ENCODE peak calls at places on chromosome 20, in nine cellular contexts. H is mammary epithelial cell, L is tibial artery, R is colonic mucosa, J is transverse colon, M is foreskin fibroblast, W is neural progenitor cell, Z is mesendoderm, O is upper lobe of right lung. P is an unnamed sample.

GRCh38 chr20:20489623-20490341 is 121.9 kb downstream of the INSM1 start:
- DNase-seq in H (no peak), L (no peak), R (no peak), J (no peak), M (peak), W (peak), Z (peak), O (no peak), P (no peak)

GRCh38 chr20:51910202-51911050 is 108.1 kb upstream of the SALL4 start:
- DNase-seq in H (no peak), L (no peak), R (no peak), J (no peak), M (peak), W (peak), Z (peak), O (no peak), P (no peak)

GRCh38 chr20:25278636-25279361 is 30.9 kb downstream of the PYGB start:
- DNase-seq in H (no peak), L (peak), R (no peak), J (peak), M (no peak), W (no peak), Z (no peak), O (peak), P (no peak)

GRCh38 chr20:9408422-9409300 is 105.7 kb upstream of the LAMP5 start:
- DNase-seq in H (peak), L (no peak), R (no peak), J (no peak), M (peak), W (no peak), Z (no peak), O (no peak), P (no peak)

GRCh38 chr20:51365670-51366069 is 176.8 kb downstream of the NFATC2 start:
- DNase-seq in H (peak), L (no peak), R (no peak), J (no peak), M (peak), W (no peak), Z (peak), O (no peak), P (no peak)

GRCh38 chr20:20465259-20465658 is 97.4 kb downstream of the INSM1 start:
- DNase-seq in H (no peak), L (no peak), R (no peak), J (no peak), M (peak), W (peak), Z (peak), O (no peak), P (no peak)

GRCh38 chr20:41770427-41770826 is 152.2 kb upstream of the CHD6 start:
- DNase-seq in H (no peak), L (no peak), R (no peak), J (no peak), M (no peak), W (no peak), Z (no peak), O (no peak), P (peak)

GRCh38 chr20:25867776-25868649 is 171.4 kb upstream of the ZNF337 start:
- DNase-seq in H (peak), L (peak), R (peak), J (peak), M (peak), W (peak), Z (peak), O (peak), P (no peak)

GRCh38 chr20:23078994-23079364 is 7.1 kb downstream of the CD93 start:
- DNase-seq in H (no peak), L (no peak), R (no peak), J (no peak), M (no peak), W (peak), Z (peak), O (no peak), P (no peak)

GRCh38 chr20:14951707-14952106 is 614.3 kb upstream of the FLRT3 start:
- DNase-seq in H (peak), L (no peak), R (no peak), J (no peak), M (peak), W (no peak), Z (peak), O (no peak), P (no peak)

GRCh38 chr20:35504751-35505150 is 24.7 kb downstream of the C20orf173 start:
- DNase-seq in H (no peak), L (no peak), R (no peak), J (no peak), M (no peak), W (no peak), Z (no peak), O (no peak), P (no peak)

GRCh38 chr20:7723284-7723683 is 217.0 kb downstream of the HAO1 start:
- DNase-seq in H (peak), L (no peak), R (no peak), J (no peak), M (peak), W (no peak), Z (no peak), O (no peak), P (no peak)

GRCh38 chr20:4016349-4017050 is 1.1 kb upstream of the RNF24 start:
- DNase-seq in H (no peak), L (no peak), R (no peak), J (no peak), M (no peak), W (no peak), Z (no peak), O (no peak), P (no peak)

GRCh38 chr20:4018015-4018748 is 2.8 kb upstream of the RNF24 start:
- DNase-seq in H (peak), L (no peak), R (no peak), J (no peak), M (peak), W (no peak), Z (no peak), O (no peak), P (peak)

GRCh38 chr20:4014031-4014474 is 1.3 kb downstream of the RNF24 start:
- DNase-seq in H (peak), L (no peak), R (peak), J (peak), M (peak), W (peak), Z (peak), O (no peak), P (no peak)

GRCh38 chr20:4020256-4020655 is 4.9 kb upstream of the RNF24 start:
- DNase-seq in H (no peak), L (no peak), R (no peak), J (no peak), M (no peak), W (no peak), Z (no peak), O (no peak), P (peak)

GRCh38 chr20:4017051-4017702 is 1.8 kb upstream of the RNF24 start:
- DNase-seq in H (no peak), L (no peak), R (no peak), J (no peak), M (no peak), W (no peak), Z (no peak), O (no peak), P (no peak)
- H3K4me3 ChIP-seq in H (no peak), L (no peak), R (no peak), J (no peak), M (no peak), W (no peak), Z (no peak), O (no peak), P (no peak)

GRCh38 chr20:46784450-46785127 is 75.1 kb downstream of the SLC2A10 start:
- DNase-seq in H (no peak), L (no peak), R (no peak), J (no peak), M (peak), W (no peak), Z (no peak), O (no peak), P (no peak)
- H3K4me3 ChIP-seq in H (no peak), L (no peak), R (no peak), J (no peak), M (no peak), W (no peak), Z (no peak), O (no peak), P (no peak)

GRCh38 chr20:59300341-59301081 is at the start of gene EDN3:
- DNase-seq in H (peak), L (no peak), R (peak), J (peak), M (no peak), W (peak), Z (no peak), O (no peak), P (no peak)
- H3K4me3 ChIP-seq in H (no peak), L (no peak), R (peak), J (no peak), M (no peak), W (peak), Z (no peak), O (no peak), P (no peak)

GRCh38 chr20:60055740-60056139 is 97.5 kb downstream of the CDH26 start:
- DNase-seq in H (peak), L (peak), R (no peak), J (peak), M (peak), W (no peak), Z (no peak), O (peak), P (no peak)
- H3K4me3 ChIP-seq in H (peak), L (no peak), R (no peak), J (no peak), M (no peak), W (no peak), Z (no peak), O (peak), P (no peak)

DNA sequence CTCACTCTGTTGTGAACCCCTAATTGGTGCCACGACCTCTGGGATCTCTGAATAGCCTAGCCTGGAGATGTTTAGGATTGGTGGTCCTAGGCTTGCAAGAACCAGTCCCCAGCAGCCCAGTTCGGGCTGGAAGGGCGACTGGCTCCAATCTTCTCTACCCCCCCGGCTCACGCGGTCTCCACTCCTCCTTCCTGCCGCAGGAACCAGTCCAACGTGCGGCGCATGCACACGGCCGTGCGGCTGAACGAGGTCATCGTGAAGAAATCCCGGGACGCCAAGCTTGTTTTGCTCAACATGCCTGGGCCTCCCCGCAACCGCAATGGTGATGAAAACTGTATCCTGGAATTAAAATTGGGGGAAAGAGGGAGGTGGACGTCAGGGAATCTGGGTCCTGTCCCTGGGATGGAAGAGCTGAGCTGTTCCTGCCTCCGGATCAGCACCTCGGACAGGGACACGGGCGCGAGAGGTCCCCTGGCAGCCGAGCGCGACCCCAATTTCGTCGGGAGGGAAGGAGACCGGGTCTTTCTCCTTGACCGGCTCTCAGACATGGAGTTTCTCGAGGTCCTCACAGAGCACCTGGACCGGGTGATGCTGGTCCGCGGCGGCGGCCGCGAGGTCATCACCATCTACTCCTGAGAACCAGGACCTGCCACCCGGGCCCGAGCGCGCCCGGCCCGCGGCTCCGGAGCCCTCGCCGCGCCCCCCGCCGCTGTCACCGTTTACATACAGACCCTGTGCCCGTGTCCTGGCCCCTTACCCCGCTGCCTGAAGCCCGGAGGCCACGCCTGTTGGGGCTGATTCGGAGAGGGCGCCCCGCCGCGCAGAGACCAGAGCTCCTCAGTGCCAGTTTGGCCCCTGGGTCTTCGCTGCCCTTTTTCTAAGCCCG is 28.2 kb downstream of the SLC12A5 start:
- DNase-seq in H (peak), L (peak), R (peak), J (no peak), M (peak), W (peak), Z (peak), O (no peak), P (peak)
- H3K4me3 ChIP-seq in H (no peak), L (no peak), R (no peak), J (no peak), M (no peak), W (peak), Z (no peak), O (no peak), P (peak)

GRCh38 chr20:17664025-17664638 is 17.9 kb downstream of the RRBP1 start:
- DNase-seq in H (no peak), L (peak), R (no peak), J (peak), M (no peak), W (no peak), Z (no peak), O (no peak), P (no peak)

GRCh38 chr20:17661121-17661744 is 20.8 kb downstream of the RRBP1 start:
- DNase-seq in H (no peak), L (peak), R (no peak), J (peak), M (peak), W (no peak), Z (no peak), O (no peak), P (no peak)

GRCh38 chr20:17662333-17663039 is 19.6 kb downstream of the RRBP1 start:
- DNase-seq in H (no peak), L (peak), R (no peak), J (peak), M (peak), W (no peak), Z (peak), O (no peak), P (no peak)

GRCh38 chr20:17663486-17663885 is 18.6 kb downstream of the RRBP1 start:
- DNase-seq in H (no peak), L (peak), R (no peak), J (no peak), M (no peak), W (peak), Z (peak), O (no peak), P (no peak)

GRCh38 chr20:17663040-17663399 is 19.0 kb downstream of the RRBP1 start:
- DNase-seq in H (no peak), L (peak), R (no peak), J (no peak), M (no peak), W (no peak), Z (no peak), O (no peak), P (no peak)
- H3K4me3 ChIP-seq in H (no peak), L (no peak), R (no peak), J (no peak), M (no peak), W (no peak), Z (no peak), O (no peak), P (no peak)

GRCh38 chr20:57270204-57270937 is 3.9 kb upstream of the BMP7 start:
- DNase-seq in H (no peak), L (no peak), R (no peak), J (no peak), M (no peak), W (peak), Z (peak), O (no peak), P (no peak)

GRCh38 chr20:57269148-57269984 is 2.9 kb upstream of the BMP7 start:
- DNase-seq in H (no peak), L (no peak), R (no peak), J (no peak), M (no peak), W (no peak), Z (no peak), O (no peak), P (no peak)

GRCh38 chr20:57267158-57267821 is 849 bp upstream of the BMP7 start:
- DNase-seq in H (no peak), L (no peak), R (no peak), J (no peak), M (no peak), W (peak), Z (no peak), O (no peak), P (no peak)

GRCh38 chr20:57266251-57267157 is at the start of gene BMP7:
- DNase-seq in H (peak), L (no peak), R (peak), J (no peak), M (peak), W (peak), Z (peak), O (no peak), P (no peak)

DNA sequence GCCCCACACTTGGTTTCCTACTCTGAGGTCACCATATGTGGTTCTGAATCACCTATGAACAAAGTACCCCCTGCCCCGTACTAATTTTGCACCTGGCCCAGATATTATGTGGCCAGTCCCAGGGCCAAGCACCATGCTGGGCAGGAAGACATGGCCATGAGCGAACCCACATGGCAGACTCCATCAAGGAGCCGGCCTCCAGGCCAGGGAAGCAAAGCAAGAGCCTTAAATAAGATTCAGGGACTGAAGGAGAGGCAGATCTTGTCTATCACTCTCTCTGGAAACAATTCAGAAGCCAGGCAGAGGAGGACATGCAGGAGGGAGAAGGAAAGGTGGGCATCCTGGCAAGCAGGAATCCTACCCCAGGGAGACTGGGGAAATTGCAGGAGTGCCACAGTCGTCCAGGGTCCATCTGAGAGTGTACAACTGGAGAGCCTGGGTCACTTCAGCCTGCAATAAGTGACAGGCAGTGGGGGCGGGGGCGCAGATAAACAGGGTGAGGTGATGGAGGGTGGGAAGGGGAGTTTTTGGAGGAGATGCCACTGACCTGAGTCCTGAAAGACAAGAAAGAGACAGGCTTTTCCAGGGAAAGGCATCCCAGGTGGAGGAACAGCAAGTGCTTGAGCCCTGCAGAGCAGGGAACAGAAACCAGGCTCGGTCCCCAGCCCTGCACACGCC is 2.1 kb upstream of the BMP7 start:
- DNase-seq in H (no peak), L (no peak), R (no peak), J (no peak), M (no peak), W (no peak), Z (no peak), O (no peak), P (no peak)
- H3K4me3 ChIP-seq in H (no peak), L (no peak), R (no peak), J (no peak), M (no peak), W (no peak), Z (no peak), O (no peak), P (no peak)

DNA sequence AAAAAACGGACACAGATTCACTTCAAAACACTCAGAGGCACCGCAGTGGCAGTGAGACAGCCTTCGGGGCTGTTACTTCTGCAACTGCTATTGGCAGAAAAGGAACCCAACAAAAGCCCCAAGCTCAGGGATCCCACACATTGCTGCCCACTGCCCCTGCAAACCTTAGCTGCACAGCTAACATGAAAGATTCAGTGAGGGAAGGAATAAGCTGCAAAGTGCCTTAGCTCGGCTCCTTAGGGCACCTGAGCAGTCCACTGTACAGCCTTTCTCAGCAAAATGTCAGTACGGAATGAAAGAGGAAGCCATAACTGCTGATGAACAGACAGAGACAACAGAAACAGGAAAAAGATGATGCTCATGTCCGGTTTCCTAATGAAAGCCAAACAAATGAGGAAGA is 179.8 kb upstream of the SHLD1 start:
- DNase-seq in H (no peak), L (no peak), R (no peak), J (no peak), M (no peak), W (no peak), Z (no peak), O (no peak), P (no peak)
- H3K4me3 ChIP-seq in H (no peak), L (no peak), R (no peak), J (no peak), M (no peak), W (no peak), Z (no peak), O (no peak), P (no peak)

GRCh38 chr20:49599746-49600113 is 31.8 kb upstream of the PTGIS start:
- DNase-seq in H (no peak), L (no peak), R (no peak), J (no peak), M (no peak), W (no peak), Z (no peak), O (no peak), P (no peak)

GRCh38 chr20:49597825-49598395 is 30.0 kb upstream of the PTGIS start:
- DNase-seq in H (no peak), L (no peak), R (no peak), J (no peak), M (no peak), W (no peak), Z (no peak), O (no peak), P (no peak)

GRCh38 chr20:49602370-49603208 is 34.7 kb upstream of the PTGIS start:
- DNase-seq in H (no peak), L (no peak), R (no peak), J (no peak), M (peak), W (no peak), Z (no peak), O (no peak), P (no peak)

GRCh38 chr20:49603209-49603627 is 35.3 kb upstream of the PTGIS start:
- DNase-seq in H (no peak), L (no peak), R (no peak), J (no peak), M (peak), W (peak), Z (peak), O (no peak), P (no peak)

GRCh38 chr20:49601153-49601924 is 33.4 kb upstream of the PTGIS start:
- DNase-seq in H (no peak), L (no peak), R (no peak), J (no peak), M (no peak), W (no peak), Z (no peak), O (no peak), P (no peak)
- H3K4me3 ChIP-seq in H (no peak), L (no peak), R (no peak), J (no peak), M (no peak), W (no peak), Z (no peak), O (no peak), P (no peak)

GRCh38 chr20:38747495-38748096 is 664 bp upstream of the ACTR5 start:
- DNase-seq in H (no peak), L (no peak), R (peak), J (no peak), M (no peak), W (no peak), Z (no peak), O (no peak), P (no peak)
- H3K4me3 ChIP-seq in H (peak), L (peak), R (peak), J (no peak), M (peak), W (peak), Z (no peak), O (peak), P (peak)

P was measured in esophagus muscularis mucosa.